ENCODE peak calls at places on chromosome 1, in four cellular contexts. N is fibroblast of mammary gland; P is naive thymus-derived CD8-positive, alpha-beta T cell; T is IMR-90. Y is an unnamed sample.

GRCh38 chr1:84991097-84991890 is 5.6 kb downstream of the MCOLN2 start:
- DNase-seq in N (no peak), T (no peak), P (no peak), Y (no peak)

GRCh38 chr1:147515046-147515869 is 26.0 kb upstream of the BCL9 start:
- DNase-seq in P (no peak), N (peak), T (peak), Y (no peak)

GRCh38 chr1:230306158-230306557 is 120.0 kb downstream of the PGBD5 start:
- DNase-seq in T (no peak), P (no peak), N (no peak), Y (no peak)

GRCh38 chr1:69913967-69914366 is 291.4 kb downstream of the LRRC40 start:
- DNase-seq in T (peak), P (no peak), N (peak), Y (no peak)

GRCh38 chr1:219143735-219144134 is 29.9 kb upstream of the LYPLAL1 start:
- DNase-seq in P (no peak), T (peak), N (peak), Y (no peak)

GRCh38 chr1:156064615-156065014 is 3.7 kb downstream of the RAB25 start:
- DNase-seq in N (no peak), T (no peak), P (no peak), Y (no peak)

GRCh38 chr1:210360852-210361477 is 32.3 kb downstream of the HHAT start:
- DNase-seq in P (no peak), N (peak), T (peak), Y (no peak)

GRCh38 chr1:85494957-85495266 is 30.0 kb upstream of the DDAH1 start:
- DNase-seq in P (no peak), T (peak), N (peak), Y (no peak)

GRCh38 chr1:19688041-19688842 is 23.6 kb downstream of the HTR6 start:
- DNase-seq in N (no peak), P (peak), T (no peak), Y (no peak)

GRCh38 chr1:83846138-83846537 is 152.8 kb downstream of the TTLL7 start:
- DNase-seq in P (no peak), N (no peak), T (no peak), Y (no peak)

GRCh38 chr1:18302788-18303413 is 177.8 kb upstream of the KLHDC7A start:
- DNase-seq in P (no peak), T (no peak), N (no peak), Y (no peak)

GRCh38 chr1:40636777-40637176 is 28.7 kb downstream of the RIMS3 start:
- DNase-seq in P (no peak), T (no peak), N (no peak), Y (no peak)

GRCh38 chr1:22808846-22809501 is 98.3 kb downstream of the EPHB2 start:
- DNase-seq in N (peak), T (peak), P (peak), Y (no peak)

GRCh38 chr1:5953386-5953785 is 38.8 kb downstream of the NPHP4 start:
- DNase-seq in T (no peak), P (no peak), N (no peak), Y (no peak)

GRCh38 chr1:87196110-87196509 is 132.6 kb upstream of the LMO4 start:
- DNase-seq in T (no peak), N (no peak), P (no peak), Y (no peak)

GRCh38 chr1:91189096-91189495 is 167.3 kb upstream of the ZNF644 start:
- DNase-seq in N (no peak), P (no peak), T (no peak), Y (no peak)

GRCh38 chr1:157505481-157506272 is 46.6 kb downstream of the FCRL5 start:
- DNase-seq in N (peak), P (no peak), T (peak), Y (no peak)

GRCh38 chr1:79105499-79105898 is 99.0 kb upstream of the ADGRL4 start:
- DNase-seq in P (no peak), T (peak), N (peak), Y (no peak)

GRCh38 chr1:206411321-206411720 is 59.0 kb upstream of the IKBKE start:
- DNase-seq in N (no peak), T (no peak), P (no peak), Y (no peak)

GRCh38 chr1:53546409-53547155 is 87.4 kb downstream of the DMRTB1 start:
- DNase-seq in N (no peak), P (peak), T (no peak), Y (no peak)

GRCh38 chr1:58764294-58764978 is 19.4 kb downstream of the JUN start:
- DNase-seq in T (peak), P (no peak), N (peak), Y (no peak)

GRCh38 chr1:220810963-220811362 is 24.2 kb downstream of the MTARC1 start:
- DNase-seq in P (no peak), N (no peak), T (no peak), Y (no peak)

GRCh38 chr1:115398745-115399144 is 60.7 kb upstream of the NGF start:
- DNase-seq in N (no peak), T (no peak), P (no peak), Y (no peak)

GRCh38 chr1:87061742-87062156 is 147.3 kb downstream of the HS2ST1 start:
- DNase-seq in P (no peak), N (peak), T (peak), Y (no peak)

GRCh38 chr1:221723918-221724263 is 18.0 kb downstream of the DUSP10 start:
- DNase-seq in N (peak), P (no peak), T (peak), Y (no peak)

GRCh38 chr1:18962121-18962721 is 5.7 kb upstream of the IFFO2 start:
- DNase-seq in P (no peak), N (peak), T (no peak), Y (no peak)

GRCh38 chr1:179793281-179793680 is 50.2 kb downstream of the FAM163A start:
- DNase-seq in N (no peak), P (no peak), T (no peak), Y (no peak)

GRCh38 chr1:86233406-86233805 is 76.8 kb upstream of the COL24A1 start:
- DNase-seq in T (no peak), P (no peak), N (no peak), Y (no peak)

GRCh38 chr1:214386333-214386732 is 105.4 kb downstream of the SMYD2 start:
- DNase-seq in N (no peak), T (no peak), P (no peak), Y (no peak)

GRCh38 chr1:115098979-115099692 is 9.8 kb upstream of the TSPAN2 start:
- DNase-seq in P (peak), N (peak), T (peak), Y (peak)